ENCODE peak calls at places on chromosomes 6 and 20, in nine cellular contexts. X is cardiac muscle cell, S is transverse colon, N is pancreas, Y is heart left ventricle, Z is foreskin fibroblast, G is Peyer's patch, B is neural crest cell, D is GM20000. A is an unnamed sample.

GRCh38 chr6:158150701-158151100 is 17.4 kb downstream of the SERAC1 start:
- DNase-seq in Z (no peak), D (no peak), B (no peak), G (no peak), X (no peak), N (no peak), Y (no peak), S (no peak), A (no peak)

GRCh38 chr6:123415844-123416468 is 220.8 kb downstream of the TRDN start:
- DNase-seq in X (peak), G (peak), Z (peak), N (no peak), S (peak), Y (peak), D (peak), B (peak), A (no peak)

GRCh38 chr6:7761047-7761446 is 35.1 kb downstream of the BMP6 start:
- DNase-seq in Y (no peak), D (no peak), B (no peak), S (no peak), G (no peak), Z (peak), N (no peak), X (no peak), A (no peak)

GRCh38 chr6:149318581-149319286 is 1.2 kb downstream of the TAB2 start:
- DNase-seq in S (peak), Y (no peak), B (no peak), N (no peak), X (peak), Z (no peak), G (peak), D (no peak), A (no peak)

GRCh38 chr6:138287144-138287955 is 69.1 kb upstream of the PBOV1 start:
- DNase-seq in Y (no peak), Z (no peak), X (peak), S (peak), B (no peak), G (no peak), D (peak), N (peak), A (no peak)

GRCh38 chr6:88663801-88664200 is 299.6 kb downstream of the RNGTT start:
- DNase-seq in S (no peak), G (no peak), D (no peak), N (no peak), X (no peak), Z (no peak), Y (no peak), B (no peak), A (no peak)

GRCh38 chr20:59811681-59812171 is 121.7 kb downstream of the SYCP2 start:
- DNase-seq in B (no peak), N (peak), X (no peak), G (no peak), Y (peak), S (no peak), D (no peak), Z (no peak), A (no peak)

GRCh38 chr6:6820688-6821238 is 232.2 kb downstream of the LY86 start:
- DNase-seq in Z (no peak), D (no peak), Y (no peak), N (peak), G (no peak), B (no peak), X (no peak), S (peak), A (no peak)

GRCh38 chr6:73521351-73522254 is 771 bp upstream of the EEF1A1 start:
- DNase-seq in D (no peak), G (peak), B (peak), Z (peak), X (peak), Y (peak), N (peak), S (no peak), A (peak)

GRCh38 chr6:7145269-7146078 is 37.7 kb downstream of the RREB1 start:
- DNase-seq in G (no peak), Z (no peak), N (no peak), Y (no peak), X (no peak), D (no peak), B (no peak), S (peak), A (no peak)

GRCh38 chr20:42739692-42740091 is 450.0 kb downstream of the PTPRT start:
- DNase-seq in G (no peak), D (no peak), X (no peak), N (no peak), B (no peak), S (no peak), Z (no peak), Y (no peak), A (no peak)

GRCh38 chr6:82246802-82247633 is 526 bp downstream of the IBTK start:
- DNase-seq in S (peak), X (peak), Z (peak), G (peak), D (peak), Y (peak), N (peak), B (peak), A (no peak)

GRCh38 chr6:35178932-35179832 is 34.6 kb upstream of the SCUBE3 start:
- DNase-seq in Z (no peak), N (no peak), D (peak), S (no peak), G (no peak), B (no peak), X (peak), Y (no peak), A (no peak)

GRCh38 chr20:50924261-50924660 is 7.0 kb downstream of the ADNP start:
- DNase-seq in N (no peak), D (no peak), B (no peak), S (no peak), Z (no peak), Y (no peak), X (no peak), G (no peak), A (no peak)

GRCh38 chr6:131792091-131792496 is 15.7 kb upstream of the ENPP1 start:
- DNase-seq in X (no peak), Y (no peak), B (no peak), G (no peak), N (no peak), D (no peak), Z (no peak), S (no peak), A (no peak)

DNA sequence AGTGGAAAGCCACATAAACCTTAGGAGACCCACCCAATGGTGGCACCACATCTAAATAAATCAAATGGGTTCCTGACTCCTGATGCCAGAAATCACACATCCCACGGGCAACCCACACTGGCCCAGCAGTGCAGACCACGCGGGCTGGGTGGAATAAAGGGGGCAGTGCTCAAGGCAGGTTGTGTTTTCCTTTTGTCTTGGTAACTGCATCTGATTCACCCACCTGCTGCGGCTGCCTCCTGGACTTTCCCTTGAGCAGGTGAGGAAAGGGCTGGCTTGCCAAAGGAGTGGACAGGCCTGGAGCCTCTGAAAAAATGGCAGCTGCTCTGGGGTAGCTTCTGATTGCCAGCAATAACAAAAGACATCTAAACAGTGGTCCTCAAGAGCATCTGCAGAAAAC is 119.5 kb upstream of the KCNK16 start:
- DNase-seq in N (no peak), D (no peak), Z (no peak), Y (no peak), G (no peak), X (no peak), S (no peak), B (no peak), A (no peak)
- TF ChIP-seq CTCF in N (no peak), D (no peak), Z (no peak), Y (no peak), G (no peak), X (no peak), S (no peak), B (no peak), A (no peak)

GRCh38 chr6:41896280-41896679 is 1.1 kb upstream of the USP49 start:
- DNase-seq in B (no peak), X (no peak), Z (no peak), Y (no peak), D (no peak), S (no peak), N (no peak), G (no peak), A (no peak)

GRCh38 chr6:41901882-41902519 is 6.8 kb upstream of the USP49 start:
- DNase-seq in B (no peak), Z (no peak), Y (no peak), N (no peak), S (peak), G (peak), X (no peak), D (peak), A (peak)
- TF ChIP-seq CTCF in B (peak), Z (no peak), Y (peak), N (no peak), S (no peak), G (peak), X (peak), D (peak), A (peak)

GRCh38 chr6:136382676-136383075 is 93.0 kb upstream of the BCLAF1 start:
- DNase-seq in S (no peak), Y (no peak), N (no peak), Z (no peak), D (no peak), X (no peak), G (no peak), B (no peak), A (no peak)

GRCh38 chr6:136383271-136383670 is 93.6 kb upstream of the BCLAF1 start:
- DNase-seq in D (no peak), G (no peak), Y (no peak), B (no peak), N (no peak), X (no peak), S (no peak), Z (no peak), A (no peak)

GRCh38 chr6:136378888-136379287 is 89.2 kb upstream of the BCLAF1 start:
- DNase-seq in G (no peak), Y (no peak), Z (peak), B (no peak), S (no peak), X (no peak), D (no peak), N (no peak), A (no peak)
- TF ChIP-seq CTCF in G (peak), Y (peak), Z (peak), B (no peak), S (no peak), X (no peak), D (peak), N (no peak), A (no peak)

GRCh38 chr6:170260686-170261085 is 30.2 kb downstream of the DLL1 start:
- DNase-seq in Y (no peak), G (no peak), N (peak), X (no peak), S (no peak), D (no peak), Z (no peak), B (no peak), A (no peak)
- TF ChIP-seq CTCF in Y (no peak), G (no peak), N (peak), X (no peak), S (no peak), D (no peak), Z (no peak), B (peak), A (no peak)

DNA sequence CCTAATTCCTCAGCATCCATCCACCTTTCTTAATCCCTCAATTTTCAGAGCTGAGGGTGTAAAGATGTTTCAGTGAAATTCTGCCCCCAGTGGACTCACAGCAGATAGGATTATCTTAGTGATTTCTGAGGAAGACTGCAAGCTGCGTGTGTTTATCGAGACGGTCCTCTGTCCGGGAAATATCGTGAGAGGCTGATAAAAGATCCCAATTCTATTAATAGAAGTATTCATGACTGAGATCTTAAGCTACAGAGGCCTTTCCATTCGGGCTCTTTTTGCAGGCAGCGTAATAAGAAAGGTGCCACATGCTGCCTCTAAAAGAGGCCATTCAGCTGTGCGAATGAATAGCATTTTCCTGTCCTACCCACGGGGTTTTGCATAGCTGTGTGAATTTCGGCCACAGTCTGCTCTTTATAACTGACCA is 209.0 kb downstream of the ARHGAP18 start:
- DNase-seq in Z (no peak), X (no peak), D (no peak), S (no peak), G (no peak), B (peak), Y (no peak), N (no peak), A (no peak)
- TF ChIP-seq CTCF in Z (no peak), X (peak), D (no peak), S (no peak), G (peak), B (peak), Y (peak), N (peak), A (no peak)

GRCh38 chr20:25245461-25245860 is 2.4 kb upstream of the PYGB start:
- DNase-seq in Y (no peak), G (no peak), S (no peak), X (peak), D (no peak), Z (no peak), N (no peak), B (no peak), A (no peak)

GRCh38 chr20:25246182-25246943 is 1.5 kb upstream of the PYGB start:
- DNase-seq in X (no peak), N (no peak), G (no peak), B (no peak), Z (no peak), Y (no peak), S (peak), D (no peak), A (no peak)

GRCh38 chr20:25247666-25248500 is at the start of gene PYGB:
- DNase-seq in S (peak), B (peak), G (peak), N (peak), Z (peak), X (peak), Y (peak), D (peak), A (peak)

GRCh38 chr20:25248501-25249172 is 752 bp downstream of the PYGB start:
- DNase-seq in G (no peak), N (peak), Z (no peak), B (peak), S (peak), D (peak), Y (peak), X (peak), A (no peak)

GRCh38 chr20:25247100-25247665 is 702 bp upstream of the PYGB start:
- DNase-seq in B (peak), S (peak), D (peak), G (peak), Z (peak), X (peak), Y (peak), N (peak), A (peak)
- TF ChIP-seq CTCF in B (peak), S (peak), D (no peak), G (peak), Z (peak), X (peak), Y (peak), N (peak), A (no peak)

GRCh38 chr20:16666272-16666671 is 63.6 kb upstream of the SNRPB2 start:
- DNase-seq in X (no peak), Y (no peak), N (no peak), D (no peak), B (no peak), Z (no peak), S (no peak), G (no peak), A (no peak)
- TF ChIP-seq CTCF in X (no peak), Y (no peak), N (no peak), D (no peak), B (peak), Z (no peak), S (no peak), G (no peak), A (no peak)

GRCh38 chr6:20876016-20876415 is 341.8 kb downstream of the CDKAL1 start:
- DNase-seq in B (no peak), Z (peak), Y (no peak), G (no peak), N (no peak), D (no peak), S (no peak), X (no peak), A (no peak)

GRCh38 chr6:20870493-20870892 is 336.2 kb downstream of the CDKAL1 start:
- DNase-seq in X (no peak), Y (no peak), B (no peak), S (no peak), D (no peak), G (no peak), N (no peak), Z (no peak), A (no peak)

GRCh38 chr6:20875369-20875963 is 341.2 kb downstream of the CDKAL1 start:
- DNase-seq in N (no peak), Y (no peak), Z (peak), G (no peak), B (peak), D (no peak), X (peak), S (no peak), A (no peak)

GRCh38 chr6:20877008-20877937 is 343.0 kb downstream of the CDKAL1 start:
- DNase-seq in Z (peak), G (no peak), D (peak), Y (no peak), N (peak), B (no peak), X (no peak), S (peak), A (no peak)

DNA sequence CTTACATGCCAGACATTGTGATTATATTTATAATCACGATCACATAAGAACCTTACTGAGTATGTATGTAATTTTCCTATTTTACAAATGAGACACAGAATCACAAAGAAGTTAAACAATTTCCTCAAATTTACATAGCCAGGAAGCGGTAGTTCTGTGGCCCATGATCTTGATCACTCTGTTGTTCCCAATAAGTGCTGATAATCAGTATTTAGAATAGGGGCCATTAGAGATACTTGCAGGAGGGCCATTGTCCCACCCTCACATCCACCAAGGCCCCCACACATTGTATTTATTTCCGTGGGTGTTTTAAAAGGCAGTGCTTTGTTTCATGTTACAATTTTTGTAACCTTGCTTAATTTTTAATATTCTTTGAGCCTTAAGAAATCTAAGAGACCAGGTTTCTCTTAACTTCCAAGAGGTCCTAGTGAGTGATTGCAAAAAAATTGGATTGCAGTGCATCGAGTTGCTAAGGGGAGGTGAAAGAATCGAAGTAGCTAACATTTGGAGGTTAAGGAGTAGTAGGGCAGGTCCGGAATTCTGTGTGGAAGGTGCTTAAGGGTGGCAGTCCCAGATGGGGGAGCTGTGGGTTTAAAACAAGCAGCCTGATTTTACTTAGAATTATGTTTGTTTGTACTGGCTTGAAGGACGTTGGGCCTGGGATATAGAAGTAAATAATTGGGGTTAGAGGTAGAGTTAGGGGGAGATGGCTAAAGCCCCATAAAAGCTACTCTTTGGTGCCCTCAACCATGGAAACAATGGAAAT is 339.4 kb downstream of the CDKAL1 start:
- DNase-seq in X (peak), Z (peak), D (no peak), B (no peak), S (no peak), N (no peak), G (no peak), Y (no peak), A (no peak)
- TF ChIP-seq CTCF in X (peak), Z (no peak), D (no peak), B (peak), S (no peak), N (no peak), G (no peak), Y (no peak), A (no peak)

DNA sequence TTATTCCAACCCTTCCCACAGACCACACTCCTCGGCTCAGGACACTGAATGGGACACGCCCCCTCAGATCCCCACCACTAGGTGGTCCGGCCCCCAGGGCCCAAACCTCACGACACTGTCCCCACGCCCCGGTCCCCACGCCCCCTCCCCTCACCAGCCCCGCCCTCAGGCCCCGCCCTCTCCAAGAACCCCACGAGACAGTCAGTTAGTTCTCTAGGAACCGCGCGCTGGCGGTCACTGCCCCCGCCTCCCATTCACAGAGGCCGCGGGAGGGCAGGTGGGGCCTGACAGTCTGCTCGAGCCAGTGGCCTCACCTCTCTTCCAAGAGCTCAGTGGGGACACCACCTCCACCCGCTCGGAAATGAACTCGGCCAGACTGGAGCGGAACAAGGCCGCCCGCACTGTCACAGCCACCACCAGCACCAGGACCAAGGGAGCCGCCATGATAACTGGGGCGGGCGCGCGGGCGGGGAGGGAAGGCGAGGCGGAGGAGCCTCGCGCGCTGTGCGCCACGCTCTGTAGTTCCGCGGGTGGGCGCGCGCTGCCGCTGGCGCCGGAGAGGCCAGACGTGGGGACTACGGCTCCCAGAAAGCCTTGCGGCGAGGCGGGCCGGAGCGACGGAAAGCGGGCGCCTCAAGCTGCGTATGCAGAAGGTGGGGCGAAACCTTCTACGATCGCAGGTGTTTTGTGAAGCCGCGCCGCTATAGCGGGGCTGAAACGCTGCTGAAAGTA is at the start of gene PIGU:
- DNase-seq in B (peak), D (peak), S (peak), N (peak), G (peak), Y (peak), X (peak), Z (peak), A (peak)
- TF ChIP-seq CTCF in B (peak), D (no peak), S (peak), N (peak), G (peak), Y (peak), X (no peak), Z (no peak), A (peak)

A was measured in natural killer cell.